ENCODE peak calls at places on chromosomes 4 and X, in four cellular contexts. R is mucosa of descending colon, I is cardiac fibroblast, T is esophagus squamous epithelium. B is an unnamed sample.

GRCh38 chrX:138775501-138775900 is 64.0 kb upstream of the FGF13 start:
- DNase-seq in I (peak), T (no peak), R (no peak), B (peak)

GRCh38 chr4:39476181-39476873 is 17.5 kb downstream of the LIAS start:
- DNase-seq in T (no peak), I (no peak), R (no peak), B (no peak)

GRCh38 chr4:88219099-88219498 is 60.7 kb upstream of the ABCG2 start:
- DNase-seq in T (no peak), R (peak), I (peak), B (peak)

GRCh38 chr4:165493359-165493758 is 114.6 kb downstream of the CPE start:
- DNase-seq in R (peak), T (no peak), I (peak), B (peak)

GRCh38 chr4:122747883-122748282 is 15.4 kb downstream of the BBS12 start:
- DNase-seq in R (no peak), I (peak), T (no peak), B (peak)

GRCh38 chr4:79823148-79823763 is 249.8 kb downstream of the ANTXR2 start:
- DNase-seq in R (peak), T (no peak), I (peak), B (peak)

GRCh38 chr4:85901500-85901899 is 426.6 kb downstream of the ARHGAP24 start:
- DNase-seq in I (peak), R (no peak), T (no peak), B (peak)

GRCh38 chr4:26320159-26320452 is 708 bp upstream of the RBPJ start:
- DNase-seq in R (no peak), I (peak), T (no peak), B (no peak)

GRCh38 chrX:132961511-132961910 is 3.1 kb upstream of the HS6ST2 start:
- DNase-seq in R (no peak), T (no peak), I (no peak), B (no peak)

GRCh38 chrX:1537031-1537715 is at the start of gene P2RY8:
- DNase-seq in R (peak), I (peak), T (peak), B (peak)

GRCh38 chr4:176309772-176310171 is 10.0 kb upstream of the SPCS3 start:
- DNase-seq in I (peak), T (no peak), R (no peak), B (no peak)

GRCh38 chr4:110480031-110480549 is 4.1 kb downstream of the ENPEP start:
- DNase-seq in R (no peak), T (no peak), I (peak), B (peak)

GRCh38 chr4:105894570-105895323 is 524 bp upstream of the NPNT start:
- DNase-seq in I (no peak), T (no peak), R (peak), B (no peak)

GRCh38 chr4:5205981-5206380 is 154.7 kb downstream of the STK32B start:
- DNase-seq in T (no peak), R (no peak), I (no peak), B (no peak)

GRCh38 chr4:7186081-7186480 is 6.3 kb upstream of the SORCS2 start:
- DNase-seq in I (no peak), T (no peak), R (peak), B (no peak)

GRCh38 chrX:83759872-83760271 is 101.1 kb upstream of the CYLC1 start:
- DNase-seq in T (no peak), R (no peak), I (peak), B (no peak)

GRCh38 chrX:47185241-47185640 is 8.4 kb upstream of the UBA1 start:
- DNase-seq in T (no peak), I (no peak), R (no peak), B (no peak)

GRCh38 chrX:13452283-13452682 is 117.1 kb upstream of the EGFL6 start:
- DNase-seq in T (no peak), R (no peak), I (no peak), B (no peak)

GRCh38 chrX:119186763-119187162 is 49.3 kb upstream of the PGRMC1 start:
- DNase-seq in T (no peak), R (no peak), I (no peak), B (no peak)

GRCh38 chrX:141278306-141278705 is 36.0 kb upstream of the SPANXC start:
- DNase-seq in T (no peak), I (peak), R (no peak), B (peak)

GRCh38 chr4:1567519-1567807 is 116.7 kb downstream of the FAM53A start:
- DNase-seq in R (no peak), T (no peak), I (no peak), B (no peak)

GRCh38 chr4:1568855-1569460 is 115.2 kb downstream of the FAM53A start:
- DNase-seq in T (no peak), I (no peak), R (no peak), B (no peak)

GRCh38 chr4:1565598-1566295 is 118.4 kb downstream of the FAM53A start:
- DNase-seq in I (no peak), R (no peak), T (no peak), B (no peak)

GRCh38 chr4:1567808-1568581 is 116.1 kb downstream of the FAM53A start:
- DNase-seq in I (no peak), T (no peak), R (no peak), B (no peak)

DNA sequence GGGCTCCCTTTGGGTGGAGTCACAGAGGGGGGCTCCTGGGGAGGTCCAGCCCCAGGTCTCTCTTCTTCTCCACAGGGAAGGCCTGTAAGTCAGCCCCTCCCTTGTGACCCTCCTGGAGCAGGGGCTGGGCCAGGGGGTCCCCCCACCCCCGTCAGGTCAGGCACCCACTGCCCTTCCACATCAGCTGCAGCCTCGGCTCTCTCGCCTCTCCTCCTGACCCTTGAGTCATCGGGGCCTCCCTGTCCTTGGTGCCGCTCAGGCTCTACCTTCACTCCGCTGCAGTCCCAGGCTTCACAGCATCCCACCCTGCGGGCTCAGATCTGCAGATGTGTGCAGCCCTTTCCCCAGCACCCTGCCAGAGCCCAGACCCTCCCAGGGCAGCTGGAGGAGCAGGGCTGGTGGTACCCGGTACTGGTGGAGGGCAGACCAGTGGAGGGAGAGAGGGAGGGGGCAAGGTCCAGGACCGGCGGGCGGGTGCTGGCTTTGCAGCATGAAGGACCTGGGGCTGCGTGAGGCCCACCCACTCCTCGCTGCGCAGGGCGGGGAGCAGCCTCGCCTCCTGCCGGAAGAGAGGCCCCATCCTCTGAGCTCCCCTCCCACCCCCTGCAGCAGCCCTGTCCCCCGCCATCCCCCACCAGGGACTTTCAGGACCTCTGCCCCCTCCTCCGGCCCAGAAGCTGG is 117.1 kb downstream of the FAM53A start:
- DNase-seq in I (no peak), T (no peak), R (no peak), B (no peak)
- H3K4me3 ChIP-seq in I (no peak), T (no peak), R (no peak), B (no peak)

DNA sequence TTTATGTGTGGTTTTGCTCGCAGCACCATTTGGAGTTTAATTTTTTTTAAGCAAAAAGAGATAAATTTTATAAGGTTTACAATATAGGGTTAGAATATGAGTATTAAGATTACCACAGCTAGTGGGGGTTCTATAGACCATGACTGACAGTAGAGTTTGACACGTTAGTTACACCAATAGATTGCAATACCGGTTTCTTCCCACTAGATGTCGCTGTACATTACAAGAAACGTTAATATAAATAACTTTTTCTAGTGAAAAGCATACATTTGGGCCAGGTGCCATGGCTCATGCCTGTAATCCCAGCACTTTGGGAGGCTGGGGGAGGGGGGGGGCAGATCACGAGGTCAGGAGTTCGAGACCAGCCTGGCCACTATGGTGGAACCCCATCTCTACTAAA is 433.6 kb downstream of the MAGEB5 start:
- DNase-seq in R (no peak), I (peak), T (no peak), B (peak)
- TF ChIP-seq CTCF in R (no peak), I (peak), T (no peak), B (peak)

DNA sequence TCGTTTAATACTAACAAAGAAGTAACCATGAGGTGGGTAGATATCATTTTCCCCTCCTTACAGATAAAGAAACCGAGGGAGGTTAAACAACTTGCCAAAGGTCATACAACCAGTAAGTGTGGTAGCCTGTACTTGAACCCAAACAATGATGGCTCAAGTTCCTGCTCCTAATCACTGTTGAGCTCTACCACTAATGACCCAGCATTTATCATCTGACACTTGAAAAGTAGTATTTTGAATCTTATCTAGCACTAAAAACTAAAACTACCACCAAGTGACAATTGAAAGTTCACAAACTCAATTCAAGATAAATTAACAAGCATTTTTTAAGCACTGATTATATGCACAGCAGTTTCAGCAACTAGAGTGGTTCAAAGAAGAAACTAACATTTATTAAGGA is 13.1 kb downstream of the FBXW7 start:
- DNase-seq in R (no peak), I (no peak), T (no peak), B (no peak)
- H3K4me3 ChIP-seq in R (no peak), I (no peak), T (no peak), B (no peak)

DNA sequence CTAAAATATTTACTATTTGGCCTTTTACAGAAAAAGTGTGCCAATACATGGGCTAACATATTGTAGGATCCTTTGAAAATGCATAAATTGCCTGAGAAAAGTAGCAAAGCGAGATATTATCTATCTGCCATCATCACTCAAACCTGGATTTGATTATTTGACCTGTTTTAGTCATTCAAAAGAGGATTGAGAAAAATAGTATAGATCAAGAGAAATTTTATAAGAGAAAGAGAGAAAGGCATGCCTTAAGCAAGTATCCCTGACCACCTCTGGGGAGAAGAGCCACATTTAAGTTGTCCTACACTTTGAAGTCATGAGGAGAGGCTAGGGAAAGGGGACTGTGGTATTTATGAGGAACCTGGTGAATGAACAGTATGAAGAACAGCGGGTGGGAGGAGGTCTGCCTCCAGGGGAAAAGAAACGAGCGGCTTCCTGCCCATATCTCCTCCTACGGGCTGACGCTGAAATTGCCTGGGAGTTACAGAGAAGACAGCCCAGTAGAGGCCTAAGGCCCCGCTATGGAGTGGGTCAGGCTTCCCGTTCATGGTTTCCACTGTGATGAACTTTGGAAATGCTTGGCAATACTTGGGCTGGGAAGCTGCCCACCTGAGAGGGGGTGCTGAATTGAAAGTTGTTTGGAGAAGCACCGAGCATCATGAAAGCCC is 106.8 kb upstream of the ACSL4 start:
- DNase-seq in R (no peak), T (no peak), I (peak), B (peak)
- TF ChIP-seq CTCF in R (no peak), T (no peak), I (peak), B (peak)

GRCh38 chrX:49262603-49263002 is 1.9 kb downstream of the FOXP3 start:
- DNase-seq in I (no peak), T (no peak), R (no peak), B (no peak)
- H3K4me3 ChIP-seq in I (no peak), T (no peak), R (no peak), B (no peak)

GRCh38 chr4:185656467-185656890 is 121.2 kb upstream of the PDLIM3 start:
- DNase-seq in R (no peak), T (no peak), I (peak), B (peak)
- TF ChIP-seq CTCF in R (no peak), T (no peak), I (peak), B (peak)

GRCh38 chr4:147335183-147335582 is 145.7 kb upstream of the EDNRA start:
- DNase-seq in I (no peak), T (no peak), R (no peak), B (no peak)

GRCh38 chr4:147336252-147336651 is 144.6 kb upstream of the EDNRA start:
- DNase-seq in T (no peak), R (no peak), I (peak), B (peak)

GRCh38 chr4:147339116-147339515 is 141.8 kb upstream of the EDNRA start:
- DNase-seq in T (no peak), I (no peak), R (peak), B (peak)

GRCh38 chr4:147332101-147332500 is 148.8 kb upstream of the EDNRA start:
- DNase-seq in R (no peak), I (no peak), T (no peak), B (no peak)

DNA sequence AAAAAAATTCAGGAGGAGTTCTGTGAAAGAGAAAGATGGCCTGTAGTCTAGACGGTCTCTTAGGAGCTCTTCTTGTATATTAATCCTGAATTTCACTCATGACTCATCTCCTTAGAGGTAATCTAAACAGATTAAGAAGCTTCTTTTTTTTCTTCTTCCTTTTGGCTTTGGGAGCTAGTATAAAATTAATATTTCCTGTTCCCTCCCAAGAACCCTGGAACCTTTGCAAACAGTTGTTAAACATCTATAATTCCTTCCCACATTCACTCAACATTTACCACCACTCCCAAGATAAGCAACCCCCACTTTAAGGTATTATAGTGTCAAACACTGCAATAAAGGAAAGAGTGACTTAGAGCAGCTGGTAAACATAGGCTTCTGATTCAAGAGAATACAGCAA is 146.4 kb upstream of the EDNRA start:
- DNase-seq in T (no peak), R (no peak), I (peak), B (peak)
- H3K4me3 ChIP-seq in T (no peak), R (no peak), I (no peak), B (no peak)

DNA sequence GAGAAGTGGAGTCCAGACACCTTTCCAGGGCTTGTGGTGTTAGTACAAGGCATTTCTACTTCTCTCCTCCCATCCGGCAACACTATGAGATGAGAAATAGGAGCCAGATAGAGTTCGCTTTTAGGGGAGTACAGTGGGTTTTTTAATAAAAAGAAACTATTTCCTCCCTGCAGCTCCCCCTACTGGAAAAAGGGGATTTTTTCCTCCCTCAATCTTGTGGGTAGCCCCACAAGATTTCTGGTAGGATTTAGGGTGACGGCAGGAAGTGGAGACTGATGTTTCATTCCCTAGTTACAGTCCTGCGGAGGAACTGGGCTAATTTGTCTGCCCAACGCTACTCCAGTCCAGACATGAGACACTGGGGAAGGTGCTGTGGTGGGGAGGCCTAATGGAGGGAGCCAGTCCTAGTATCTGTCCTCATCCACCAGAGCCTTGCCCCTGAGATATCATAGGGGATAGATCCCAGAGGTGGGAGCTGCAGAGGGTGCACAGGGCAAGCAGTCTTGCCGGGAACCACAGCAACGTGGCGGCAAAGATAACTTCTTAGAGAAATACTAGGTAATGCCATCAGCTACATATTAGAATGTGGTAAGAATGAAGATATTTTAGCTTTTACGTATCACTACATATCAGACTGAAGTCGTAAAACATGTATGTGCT is 45.6 kb upstream of the PRKG2 start:
- DNase-seq in I (peak), T (no peak), R (peak), B (no peak)
- TF ChIP-seq CTCF in I (peak), T (no peak), R (no peak), B (peak)

DNA sequence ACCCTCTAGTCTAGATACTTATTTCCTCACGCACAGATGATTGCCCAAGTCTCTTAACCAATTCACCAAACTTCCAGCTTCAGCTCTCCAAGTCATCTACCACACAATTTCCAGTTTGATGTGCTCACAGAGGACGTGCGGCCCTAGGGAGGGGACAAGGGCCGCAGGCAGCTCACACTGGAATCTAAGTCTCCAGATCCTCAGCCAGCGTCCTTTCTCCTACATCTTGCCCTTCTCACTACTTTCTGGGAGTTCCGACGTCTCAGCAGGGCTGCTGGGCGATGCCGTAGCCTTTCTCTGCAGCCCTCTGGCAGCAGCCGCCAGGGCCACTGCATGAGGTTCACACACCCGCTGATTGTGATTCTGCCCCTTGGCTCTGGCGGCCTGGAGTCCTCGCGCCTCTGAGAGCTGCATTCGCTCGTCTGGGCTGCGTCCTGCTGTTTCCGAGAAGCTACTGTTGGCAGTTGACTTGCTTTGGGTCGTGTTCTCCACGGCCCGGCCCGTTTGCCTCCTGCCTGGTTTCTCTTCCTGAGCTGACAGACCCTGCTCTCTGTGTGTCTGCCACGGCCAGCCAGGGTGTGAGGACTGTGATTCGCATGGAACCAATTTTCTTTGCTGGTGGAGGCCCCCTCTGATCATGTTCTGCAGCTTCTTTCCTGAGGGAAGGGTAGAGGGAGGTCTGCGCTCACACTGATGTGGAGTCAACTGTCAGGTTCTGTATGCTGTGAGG is 14.1 kb upstream of the TMEM131L start:
- DNase-seq in I (no peak), R (no peak), T (no peak), B (no peak)
- H3K4me3 ChIP-seq in I (no peak), R (no peak), T (no peak), B (no peak)

DNA sequence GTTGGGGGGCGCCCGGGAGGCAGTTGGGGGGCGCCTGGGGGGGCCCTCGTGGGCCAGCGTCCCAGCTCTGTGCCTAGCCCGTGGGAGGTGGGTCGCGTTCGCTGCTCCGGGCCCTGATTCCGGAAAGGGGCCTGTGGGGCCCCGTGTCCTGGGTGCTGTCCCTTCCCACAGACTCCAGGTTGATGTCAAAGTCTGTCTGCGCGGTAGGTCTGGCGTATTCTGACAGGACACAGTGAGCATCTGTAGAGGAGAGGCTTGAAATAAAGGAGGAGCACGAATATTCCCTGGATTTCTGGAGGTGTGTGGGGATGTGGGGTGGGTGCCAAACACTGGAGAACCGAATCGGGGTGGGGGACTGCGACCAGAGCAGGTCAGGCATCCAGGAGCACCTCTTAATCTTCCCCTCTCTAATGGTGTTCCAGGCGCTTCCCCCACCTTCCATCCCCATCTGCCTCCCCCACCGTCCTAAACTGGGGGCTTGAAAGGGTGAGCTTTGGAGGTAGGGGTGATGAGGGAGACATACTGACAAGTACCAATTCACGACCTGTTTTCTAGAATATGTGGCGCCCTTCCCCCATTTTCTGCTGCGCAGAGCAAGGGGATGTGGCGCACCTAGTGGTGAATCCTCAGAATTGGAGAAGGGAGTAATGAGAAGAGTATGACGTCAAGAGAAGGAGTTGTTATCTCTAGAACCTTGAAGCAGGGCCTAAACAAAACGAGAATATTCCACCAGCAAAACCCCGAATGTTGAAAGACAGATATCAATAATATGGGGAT is 873 bp downstream of the GPRASP1 start:
- DNase-seq in R (peak), I (peak), T (no peak), B (peak)
- TF ChIP-seq CTCF in R (no peak), I (peak), T (peak), B (peak)

B was measured in fibroblast of villous mesenchyme.